ENCODE peak calls at places on chromosome 21, in six cellular contexts. G is PC-3; E is T follicular helper cell; F is central memory CD4-positive, alpha-beta T cell; W is activated T-cell treated with anti-CD3 and anti-CD28 coated beads, Interleukin-2, amount 50 U/mL, for 48 hours; O is non-pigmented ciliary epithelial cell. N is an unnamed sample.

GRCh38 chr21:45406801-45407628 is 2.0 kb downstream of the COL18A1 start:
- DNase-seq in O (no peak), E (no peak), W (no peak), G (no peak), F (no peak), N (no peak)

GRCh38 chr21:36211660-36212512 is 55.3 kb downstream of the DOP1B start:
- DNase-seq in F (no peak), O (peak), W (no peak), E (no peak), G (peak), N (no peak)

GRCh38 chr21:44378646-44379581 is 25.5 kb downstream of the TRPM2 start:
- DNase-seq in G (no peak), W (no peak), E (no peak), F (no peak), O (no peak), N (no peak)

GRCh38 chr21:38839683-38840286 is 34.1 kb downstream of the ETS2 start:
- DNase-seq in W (peak), G (peak), O (peak), F (no peak), E (no peak), N (no peak)

GRCh38 chr21:42195378-42196031 is 23.4 kb upstream of the ABCG1 start:
- DNase-seq in O (no peak), E (no peak), G (no peak), F (no peak), W (no peak), N (no peak)

GRCh38 chr21:15122241-15122640 is 57.4 kb upstream of the NRIP1 start:
- DNase-seq in W (no peak), G (peak), E (no peak), O (no peak), F (no peak), N (no peak)

GRCh38 chr21:30942192-30942591 is 60.8 kb upstream of the KRTAP11-1 start:
- DNase-seq in E (no peak), W (no peak), O (no peak), F (no peak), G (no peak), N (no peak)

GRCh38 chr21:35971824-35972223 is 88.5 kb downstream of the SETD4 start:
- DNase-seq in F (no peak), O (no peak), W (no peak), E (no peak), G (no peak), N (no peak)

GRCh38 chr21:21436012-21436545 is 437.9 kb downstream of the NCAM2 start:
- DNase-seq in F (no peak), W (no peak), G (peak), O (peak), E (no peak), N (no peak)

GRCh38 chr21:29849735-29850176 is 90.0 kb downstream of the GRIK1 start:
- DNase-seq in E (peak), W (peak), F (peak), G (peak), O (peak), N (no peak)

GRCh38 chr21:18153063-18153462 is 91.6 kb upstream of the CHODL start:
- DNase-seq in E (no peak), G (no peak), W (no peak), O (no peak), F (no peak), N (no peak)

GRCh38 chr21:33157303-33157702 is 72.4 kb upstream of the IFNAR2 start:
- DNase-seq in F (no peak), O (no peak), G (peak), E (no peak), W (no peak), N (no peak)

GRCh38 chr21:41816583-41817165 is 49.8 kb upstream of the RIPK4 start:
- DNase-seq in W (peak), G (peak), E (peak), F (peak), O (no peak), N (peak)

GRCh38 chr21:34722684-34723300 is 54.0 kb downstream of the CLIC6 start:
- DNase-seq in F (no peak), G (peak), W (peak), E (peak), O (no peak), N (peak)

GRCh38 chr21:30408782-30409494 is 13.1 kb downstream of the KRTAP13-1 start:
- DNase-seq in O (peak), F (no peak), E (no peak), G (peak), W (peak), N (no peak)

GRCh38 chr21:33025471-33026298 is at the start of gene OLIG2:
- DNase-seq in E (no peak), G (no peak), O (no peak), W (peak), F (no peak), N (no peak)

GRCh38 chr21:33543505-33544129 is 779 bp downstream of the SON start:
- DNase-seq in F (no peak), E (peak), W (no peak), G (peak), O (no peak), N (no peak)

GRCh38 chr21:14977814-14978213 is 87.0 kb downstream of the NRIP1 start:
- DNase-seq in O (no peak), G (no peak), W (no peak), E (no peak), F (no peak), N (no peak)

GRCh38 chr21:42162831-42163510 is 56.0 kb upstream of the ABCG1 start:
- DNase-seq in E (no peak), F (no peak), G (peak), W (peak), O (no peak), N (no peak)

GRCh38 chr21:27423906-27424595 is 457.2 kb upstream of the ADAMTS5 start:
- DNase-seq in F (no peak), W (no peak), G (no peak), E (no peak), O (peak), N (no peak)

GRCh38 chr21:45479691-45480675 is 62.3 kb downstream of the SLC19A1 start:
- DNase-seq in O (no peak), E (no peak), G (no peak), W (no peak), F (peak), N (no peak)

GRCh38 chr21:25938673-25939395 is 204.1 kb downstream of the GABPA start:
- DNase-seq in G (no peak), F (no peak), O (no peak), W (no peak), E (no peak), N (no peak)

GRCh38 chr21:31351438-31351837 is 7.4 kb upstream of the TIAM1 start:
- DNase-seq in O (no peak), F (no peak), E (no peak), G (peak), W (no peak), N (no peak)

GRCh38 chr21:22201142-22201541 is 1202.9 kb downstream of the NCAM2 start:
- DNase-seq in F (no peak), G (no peak), E (no peak), O (no peak), W (no peak), N (no peak)

GRCh38 chr21:31623664-31624063 is 35.8 kb upstream of the SOD1 start:
- DNase-seq in F (no peak), W (no peak), O (no peak), E (no peak), G (peak), N (no peak)

GRCh38 chr21:35138665-35139381 is 89.7 kb upstream of the RUNX1 start:
- DNase-seq in E (peak), G (peak), F (peak), O (peak), W (peak), N (no peak)

GRCh38 chr21:32185103-32185502 is 93.7 kb downstream of the MIS18A start:
- DNase-seq in E (no peak), W (no peak), O (no peak), G (no peak), F (no peak), N (no peak)

GRCh38 chr21:20875741-20876140 is 122.5 kb upstream of the NCAM2 start:
- DNase-seq in F (no peak), E (no peak), W (no peak), O (no peak), G (peak), N (no peak)

GRCh38 chr21:34335316-34335715 is 28.5 kb upstream of the KCNE2 start:
- DNase-seq in G (no peak), E (no peak), O (no peak), F (no peak), W (no peak), N (no peak)

GRCh38 chr21:42424848-42425602 is 21.3 kb downstream of the UBASH3A start:
- DNase-seq in E (peak), W (peak), O (no peak), F (peak), G (no peak), N (peak)

GRCh38 chr21:43269461-43269860 is 100.7 kb downstream of the CRYAA start:
- DNase-seq in E (peak), F (peak), G (peak), W (peak), O (no peak), N (peak)

GRCh38 chr21:31729622-31730343 is 2.1 kb downstream of the SCAF4 start:
- DNase-seq in G (no peak), E (no peak), F (no peak), O (no peak), W (no peak), N (no peak)